ENCODE peak calls at places on chromosomes 2 and 18, in four cellular contexts. F is heart left ventricle, V is stomach, H is IMR-90. A is an unnamed sample.

GRCh38 chr18:24992491-24992890 is 359.5 kb downstream of the ZNF521 start:
- DNase-seq in F (no peak), V (no peak), H (peak; percentile 55), A (no peak)

GRCh38 chr2:69177785-69178636 is 165.0 kb downstream of the ANTXR1 start:
- DNase-seq in F (peak; percentile 92), V (peak; percentile 78), H (peak; percentile 92), A (peak; percentile 65)

GRCh38 chr2:222319576-222320440 is 21.0 kb upstream of the PAX3 start:
- DNase-seq in F (peak; percentile 49), V (no peak), H (no peak), A (peak; percentile 58)

GRCh38 chr2:2014251-2014761 is 270.0 kb upstream of the PXDN start:
- DNase-seq in F (peak; percentile 55), V (no peak), H (no peak), A (peak; percentile 18)

GRCh38 chr2:58427572-58428285 is 186.6 kb upstream of the FANCL start:
- DNase-seq in F (no peak), V (peak; percentile 28), H (peak; percentile 15), A (peak; percentile 55)

GRCh38 chr2:223041527-223042109 is 10.4 kb upstream of the KCNE4 start:
- DNase-seq in F (peak; percentile 78), V (peak; percentile 74), H (peak; percentile 99), A (peak; percentile 56)

GRCh38 chr2:96403481-96403880 is 67.9 kb downstream of the NCAPH start:
- DNase-seq in F (peak; percentile 39), V (no peak), H (no peak), A (no peak)

GRCh38 chr2:37318401-37318800 is 6.2 kb downstream of the PRKD3 start:
- DNase-seq in F (no peak), V (no peak), H (peak; percentile 96), A (no peak)

GRCh38 chr18:51857989-51858388 is 482.0 kb upstream of the DCC start:
- DNase-seq in F (no peak), V (no peak), H (no peak), A (no peak)

GRCh38 chr2:237541242-237541641 is 25.1 kb upstream of the PRLH start:
- DNase-seq in F (no peak), V (no peak), H (no peak), A (no peak)

GRCh38 chr18:54608008-54608642 is 17.1 kb downstream of the DYNAP start:
- DNase-seq in F (no peak), V (no peak), H (peak; percentile 1), A (no peak)

GRCh38 chr2:171404258-171404657 is 29.5 kb downstream of the METTL8 start:
- DNase-seq in F (no peak), V (no peak), H (peak; percentile 79), A (no peak)

GRCh38 chr2:10911291-10912075 is at the start of gene KCNF1:
- DNase-seq in F (no peak), V (no peak), H (peak; percentile 65), A (peak; percentile 42)

GRCh38 chr2:189391201-189391600 is 50.1 kb upstream of the WDR75 start:
- DNase-seq in F (no peak), V (no peak), H (peak; percentile 26), A (no peak)

GRCh38 chr2:120482334-120482733 is 136.4 kb downstream of the INHBB start:
- DNase-seq in F (no peak), V (no peak), H (no peak), A (no peak)

GRCh38 chr2:113218283-113219091 is 44.7 kb downstream of the PSD4 start:
- DNase-seq in F (peak; percentile 65), V (no peak), H (no peak), A (peak; percentile 62)

GRCh38 chr2:241009601-241010530 is 11.4 kb downstream of the SNED1 start:
- DNase-seq in F (no peak), V (peak; percentile 45), H (peak; percentile 50), A (peak; percentile 69)

GRCh38 chr2:25938345-25938744 is 44.0 kb downstream of the KIF3C start:
- DNase-seq in F (peak; percentile 74), V (no peak), H (no peak), A (no peak)

GRCh38 chr2:98560256-98560771 is 48.0 kb downstream of the COA5 start:
- DNase-seq in F (peak; percentile 78), V (no peak), H (peak; percentile 96), A (peak; percentile 43)

GRCh38 chr18:70200286-70200685 is 5.2 kb downstream of the RTTN start:
- DNase-seq in F (no peak), V (no peak), H (no peak), A (no peak)

GRCh38 chr2:239089884-239090283 is 242.0 kb downstream of the TWIST2 start:
- DNase-seq in F (no peak), V (no peak), H (no peak), A (no peak)

GRCh38 chr2:177174456-177174855 is 38.1 kb upstream of the HNRNPA3 start:
- DNase-seq in F (no peak), V (no peak), H (no peak), A (no peak)

GRCh38 chr2:121489944-121490585 is 40.6 kb upstream of the RNU4ATAC start:
- DNase-seq in F (no peak), V (no peak), H (no peak), A (no peak)

GRCh38 chr2:166158546-166158945 is 30.7 kb upstream of the SCN1A start:
- DNase-seq in F (no peak), V (no peak), H (no peak), A (no peak)

GRCh38 chr2:102103992-102104871 is 38.3 kb upstream of the IL1R1 start:
- DNase-seq in F (peak; percentile 82), V (peak; percentile 74), H (peak; percentile 94), A (peak; percentile 50)

GRCh38 chr18:59988098-59988706 is 88.4 kb downstream of the PMAIP1 start:
- DNase-seq in F (peak; percentile 28), V (peak; percentile 50), H (peak; percentile 74), A (peak; percentile 41)

GRCh38 chr2:134206573-134206972 is 47.3 kb upstream of the MGAT5 start:
- DNase-seq in F (peak; percentile 55), V (peak; percentile 38), H (peak; percentile 66), A (peak; percentile 46)

GRCh38 chr18:10400534-10400933 is 53.9 kb upstream of the APCDD1 start:
- DNase-seq in F (no peak), V (no peak), H (no peak), A (no peak)

GRCh38 chr18:23970161-23971153 is 44.1 kb upstream of the TTC39C start:
- DNase-seq in F (no peak), V (no peak), H (no peak), A (no peak)

GRCh38 chr2:98458207-98458606 is 13.5 kb downstream of the INPP4A start:
- DNase-seq in F (no peak), V (no peak), H (peak; percentile 60), A (no peak)

DNA sequence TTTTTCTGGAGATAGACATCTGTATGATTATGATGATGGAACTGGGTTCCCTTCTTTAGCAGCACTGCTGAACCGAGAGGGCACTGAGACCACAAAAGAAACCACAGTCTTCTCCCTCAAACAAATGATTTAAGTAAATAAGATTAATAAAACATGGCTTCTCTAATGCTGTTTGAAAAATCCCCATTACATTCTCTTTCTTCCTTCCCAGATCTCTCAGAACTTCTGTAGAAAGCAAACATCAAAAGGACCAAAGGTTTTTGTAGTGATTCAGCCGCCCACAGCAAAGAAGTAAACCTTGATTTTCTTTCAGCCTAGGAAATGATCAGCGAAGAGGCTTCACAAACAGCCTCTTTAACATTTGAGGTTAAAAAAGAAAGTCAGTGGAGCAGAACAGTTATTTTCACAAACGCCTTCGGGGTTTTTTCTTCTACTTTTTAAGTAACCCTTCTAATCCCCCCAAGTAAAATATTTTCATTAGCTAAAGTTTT is 89.4 kb downstream of the UPP2 start:
- DNase-seq in F (no peak), V (no peak), H (no peak), A (no peak)
- H3K4me3 ChIP-seq in F (no peak overlapping the region), V (peak overlapping the region; percentile 16), H (no peak overlapping the region), A (no peak overlapping the region)

GRCh38 chr2:190408538-190409271 is 550 bp downstream of the MFSD6 start:
- DNase-seq in F (peak; percentile 55), V (peak; percentile 70), H (no peak), A (peak; percentile 55)
- TF ChIP-seq POLR2A in F (no peak), V (no peak), H (no peak), A (no peak)

GRCh38 chr18:3874593-3874992 is 424.6 kb downstream of the TGIF1 start:
- DNase-seq in F (no peak), V (no peak), H (no peak), A (no peak)
- H3K4me3 ChIP-seq in F (no peak overlapping the region), V (no peak overlapping the region), H (no peak overlapping the region), A (no peak overlapping the region)

GRCh38 chr2:6915399-6915798 is 1.8 kb upstream of the RNF144A start:
- DNase-seq in F (no peak), V (no peak), H (no peak), A (no peak)
- TF ChIP-seq POLR2A in F (no peak), V (no peak), H (no peak), A (no peak)

DNA sequence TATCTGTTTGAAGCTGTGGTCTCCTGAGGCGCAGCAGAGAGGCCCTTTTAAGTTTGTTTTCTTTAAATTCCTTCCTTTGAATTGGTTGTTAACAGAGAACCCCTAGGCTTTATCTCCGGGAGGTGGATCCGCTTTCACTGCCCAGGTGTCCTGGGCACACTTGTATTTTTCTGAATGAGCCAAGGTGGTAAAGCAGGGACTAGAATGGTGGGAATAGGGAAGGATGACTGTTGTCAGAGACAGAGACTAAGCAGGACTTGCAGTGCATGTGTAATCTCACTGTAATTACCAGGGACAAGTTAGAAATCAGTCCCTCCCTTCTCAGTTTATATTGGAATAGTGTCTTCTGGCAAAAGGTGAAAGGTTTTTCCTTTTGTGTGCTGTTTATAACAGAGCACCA is 72.8 kb downstream of the PHLPP1 start:
- DNase-seq in F (no peak), V (no peak), H (no peak), A (no peak)
- H3K4me3 ChIP-seq in F (no peak overlapping the region), V (no peak overlapping the region), H (no peak overlapping the region), A (no peak overlapping the region)

DNA sequence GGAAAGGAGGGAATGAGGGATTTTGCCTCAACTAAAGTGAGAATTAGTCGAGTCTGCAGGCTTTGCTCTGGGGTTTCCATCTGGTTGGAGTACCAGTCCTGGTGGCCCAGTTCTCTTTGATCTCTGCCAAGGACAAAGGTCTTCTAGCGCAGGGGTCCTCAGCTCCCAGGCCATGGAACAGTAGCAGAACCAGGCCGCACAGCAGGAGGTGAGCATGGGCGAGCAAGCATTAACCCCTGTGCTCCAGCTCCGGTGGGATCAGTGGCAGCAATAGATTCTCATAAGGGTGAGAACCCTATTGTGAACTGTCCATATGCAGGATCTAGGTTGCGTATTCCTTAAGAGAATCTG is 23.9 kb downstream of the MTHFD2 start:
- DNase-seq in F (no peak), V (no peak), H (no peak), A (no peak)
- TF ChIP-seq POLR2A in F (no peak), V (no peak), H (no peak), A (no peak)